ENCODE peak calls at places on chromosome 20, in five cellular contexts. F is GDM1; A is ecto neural progenitor cell; I is cardiac fibroblast; E is activated CD8-positive, alpha-beta T cell treated with anti-CD3 and anti-CD28 coated beads, Interleukin-2, amount 10 ng/mL, durations not matched to agents 7 days and 5 days. S is an unnamed sample.

GRCh38 chr20:37515876-37516275 is 5.2 kb upstream of the NNAT start:
- DNase-seq in E (no peak), I (no peak), F (no peak), A (no peak), S (no peak)

GRCh38 chr20:61699184-61700066 is 366.3 kb downstream of the TAF4 start:
- DNase-seq in E (no peak), A (no peak), F (no peak), I (no peak), S (no peak)

GRCh38 chr20:11170565-11170964 is 496.8 kb upstream of the JAG1 start:
- DNase-seq in F (no peak), A (no peak), E (no peak), I (peak; percentile 91), S (no peak)

GRCh38 chr20:51076841-51077543 is 54.1 kb upstream of the KCNG1 start:
- DNase-seq in F (no peak), I (no peak), A (no peak), E (no peak), S (no peak)

GRCh38 chr20:22562620-22563019 is 21.8 kb downstream of the FOXA2 start:
- DNase-seq in I (no peak), F (no peak), E (no peak), A (no peak), S (no peak)

GRCh38 chr20:19935842-19936241 is 81.3 kb upstream of the NAA20 start:
- DNase-seq in I (no peak), A (no peak), F (no peak), E (no peak), S (no peak)

GRCh38 chr20:62119591-62120364 is 2.5 kb upstream of the LSM14B start:
- DNase-seq in E (no peak), A (no peak), I (no peak), F (no peak), S (no peak)

GRCh38 chr20:25147716-25148115 is 47.8 kb upstream of the ENTPD6 start:
- DNase-seq in E (no peak), F (no peak), I (no peak), A (no peak), S (no peak)

GRCh38 chr20:33925867-33926266 is 67.8 kb upstream of the RALY start:
- DNase-seq in F (no peak), A (no peak), I (peak; percentile 74), E (no peak), S (no peak)

GRCh38 chr20:22560817-22561216 is 23.6 kb downstream of the FOXA2 start:
- DNase-seq in F (no peak), A (no peak), E (no peak), I (no peak), S (no peak)

GRCh38 chr20:57656821-57657536 is 36.8 kb upstream of the ZBP1 start:
- DNase-seq in I (no peak), A (peak; percentile 41), E (no peak), F (no peak), S (peak; percentile 3)

GRCh38 chr20:56570832-56571231 is 37.8 kb downstream of the FAM209B start:
- DNase-seq in I (no peak), E (no peak), A (no peak), F (no peak), S (no peak)

GRCh38 chr20:38414769-38415450 is 20.2 kb downstream of the SNHG17 start:
- DNase-seq in F (no peak), E (no peak), I (no peak), A (no peak), S (peak; percentile 4)

GRCh38 chr20:61919675-61920365 is 145.9 kb downstream of the TAF4 start:
- DNase-seq in A (no peak), I (no peak), E (no peak), F (no peak), S (no peak)

GRCh38 chr20:59165389-59165785 is 1.8 kb downstream of the ZNF831 start:
- DNase-seq in A (peak; percentile 12), E (no peak), F (no peak), I (no peak), S (no peak)

GRCh38 chr20:45406260-45407066 is 1.6 kb upstream of the DBNDD2 start:
- DNase-seq in A (peak; percentile 76), E (peak; percentile 54), I (peak; percentile 47), F (peak; percentile 4), S (peak; percentile 81)

GRCh38 chr20:37384683-37385174 is 38.8 kb downstream of the SRC start:
- DNase-seq in I (peak; percentile 52), A (peak; percentile 85), F (no peak), E (peak; percentile 84), S (peak; percentile 69)

GRCh38 chr20:5484346-5484745 is 167.6 kb upstream of the PROKR2 start:
- DNase-seq in F (no peak), I (no peak), E (no peak), A (no peak), S (no peak)

GRCh38 chr20:18032977-18033892 is 24.5 kb downstream of the OVOL2 start:
- DNase-seq in E (no peak), F (no peak), I (no peak), A (peak; percentile 76), S (no peak)

GRCh38 chr20:58647814-58648501 is 3.1 kb upstream of the STX16 start:
- DNase-seq in I (peak; percentile 81), F (no peak), E (no peak), A (peak; percentile 36), S (no peak)

GRCh38 chr20:4585104-4585753 is 136.5 kb upstream of the PRND start:
- DNase-seq in A (no peak), F (no peak), E (no peak), I (peak; percentile 91), S (no peak)

GRCh38 chr20:58981564-58982364 is 708 bp downstream of the NELFCD start:
- DNase-seq in A (no peak), E (peak; percentile 32), F (no peak), I (peak; percentile 33), S (peak; percentile 36)

GRCh38 chr20:4671015-4671414 is 50.7 kb upstream of the PRND start:
- DNase-seq in I (no peak), E (no peak), A (no peak), F (no peak), S (no peak)

GRCh38 chr20:38418509-38419204 is 16.5 kb downstream of the SNHG17 start:
- DNase-seq in F (no peak), I (peak; percentile 58), E (no peak), A (no peak), S (no peak)

GRCh38 chr20:63044204-63044600 is 37.4 kb upstream of the BHLHE23 start:
- DNase-seq in F (no peak), A (no peak), E (no peak), I (no peak), S (no peak)